ENCODE peak calls at places on chromosome 11, in four cellular contexts. Z is K562, U is GM12891, R is GM12878. X is an unnamed sample.
A peak's percentile ranks its signal among the peaks of the same experiment; 100 is the strongest.

GRCh38 chr11:63767415-63768231 is 952 bp downstream of the ZFTA start:
- DNase-seq in Z (peak; percentile 81), U (peak; percentile 61), R (no peak), X (no peak)

GRCh38 chr11:62124186-62125113 is 639 bp downstream of the INCENP start:
- DNase-seq in Z (peak; percentile 34), U (no peak), R (no peak), X (peak; percentile 11)

GRCh38 chr11:76551400-76551799 is 106.6 kb downstream of the EMSY start:
- DNase-seq in Z (no peak), U (no peak), R (no peak), X (no peak)

GRCh38 chr11:794766-795637 is 3.1 kb downstream of the SLC25A22 start:
- DNase-seq in Z (no peak), U (no peak), R (no peak), X (no peak)

GRCh38 chr11:11760838-11761237 is 80.9 kb upstream of the USP47 start:
- DNase-seq in Z (no peak), U (no peak), R (no peak), X (no peak)

GRCh38 chr11:72338741-72339140 is 94.8 kb upstream of the PHOX2A start:
- DNase-seq in Z (no peak), U (no peak), R (no peak), X (no peak)

GRCh38 chr11:119416606-119417580 is 6.1 kb downstream of the THY1 start:
- DNase-seq in Z (peak; percentile 4), U (no peak), R (no peak), X (no peak)

GRCh38 chr11:57345555-57346151 is 7.5 kb downstream of the P2RX3 start:
- DNase-seq in Z (peak; percentile 80), U (peak; percentile 57), R (no peak), X (peak; percentile 73)

DNA sequence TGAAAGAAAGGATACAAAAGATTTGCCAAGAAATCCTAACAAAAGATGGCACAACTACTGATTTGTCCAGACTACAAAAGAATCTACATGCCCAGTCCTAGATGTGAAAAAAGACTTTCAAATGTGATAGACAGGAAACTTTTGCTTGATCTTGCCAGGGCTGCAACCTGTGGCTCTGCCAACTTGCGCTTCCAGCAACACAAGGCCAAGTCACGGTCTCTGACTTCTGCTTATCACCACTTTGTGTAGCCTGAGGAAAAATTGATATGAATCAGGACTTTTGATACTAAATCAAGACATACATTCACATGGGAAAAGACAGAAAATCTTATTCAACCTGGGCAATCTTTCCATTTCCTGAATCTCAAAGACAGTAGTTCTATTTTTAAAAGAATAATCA is 366.0 kb downstream of the RAB38 start:
- DNase-seq in Z (no peak), U (no peak), R (no peak), X (no peak)
- TF ChIP-seq SPI1 in Z (no peak), U (no peak), R (no peak), X (no peak)

DNA sequence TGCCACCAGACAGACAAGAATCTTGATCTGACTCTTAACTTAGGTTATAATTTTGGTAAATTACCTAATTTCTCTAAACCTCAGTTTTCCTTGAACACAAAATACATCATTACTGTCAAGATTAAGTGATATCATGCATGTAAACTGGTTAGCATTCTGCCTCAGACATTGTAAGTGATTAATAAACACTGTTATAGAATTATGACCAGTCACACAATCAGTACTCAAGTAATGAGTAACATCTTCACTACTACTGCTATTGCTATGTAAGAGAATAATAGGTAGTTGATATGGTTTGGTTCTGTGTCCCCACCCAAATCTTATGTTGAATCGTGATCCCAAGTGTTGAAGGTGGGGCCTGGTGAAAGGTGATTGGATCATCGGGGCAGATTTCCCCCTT is 218.9 kb downstream of the SBF2 start:
- DNase-seq in Z (no peak), U (no peak), R (no peak), X (no peak)
- TF ChIP-seq SPI1 in Z (no peak), U (no peak), R (no peak), X (no peak)

GRCh38 chr11:87493516-87493915 is 455.8 kb downstream of the TMEM135 start:
- DNase-seq in Z (no peak), U (no peak), R (no peak), X (no peak)
- TF ChIP-seq SPI1 in Z (no peak), U (no peak), R (no peak), X (no peak)

GRCh38 chr11:120431633-120432032 is 79.9 kb upstream of the GRIK4 start:
- DNase-seq in Z (peak; percentile 17), U (no peak), R (no peak), X (no peak)
- TF ChIP-seq SPI1 in Z (no peak), U (no peak), R (no peak), X (no peak)